ENCODE peak calls at places on chromosomes 5 and 9, in six cellular contexts. W, V, T, O, L and X are unnamed samples.

GRCh38 chr5:179275381-179275878 is 69.8 kb downstream of the ADAMTS2 start:
- DNase-seq in T (no peak), O (no peak), W (no peak), L (no peak), V (no peak), X (no peak)

GRCh38 chr5:334903-335739 is 13.6 kb downstream of the AHRR start:
- DNase-seq in V (no peak), O (no peak), L (no peak), W (no peak), T (no peak), X (no peak)

GRCh38 chr5:135868681-135869080 is 27.0 kb downstream of the IL9 start:
- DNase-seq in T (no peak), L (no peak), O (no peak), V (no peak), W (peak), X (no peak)

GRCh38 chr5:68066277-68066955 is 149.1 kb upstream of the PIK3R1 start:
- DNase-seq in L (no peak), O (no peak), W (no peak), T (no peak), V (no peak), X (no peak)

GRCh38 chr5:79938468-79938867 is 52.6 kb downstream of the MTX3 start:
- DNase-seq in L (no peak), V (no peak), W (no peak), O (no peak), T (no peak), X (no peak)

GRCh38 chr5:134647750-134648424 is 698 bp upstream of the SEC24A start:
- DNase-seq in V (peak), O (no peak), W (peak), L (no peak), T (peak), X (no peak)

GRCh38 chr5:93267736-93268135 is 313.3 kb downstream of the NR2F1-AS1 start:
- DNase-seq in T (no peak), L (no peak), W (no peak), V (no peak), O (no peak), X (no peak)

GRCh38 chr5:128407956-128408355 is 130.1 kb downstream of the FBN2 start:
- DNase-seq in W (no peak), V (no peak), T (no peak), L (no peak), O (no peak), X (no peak)

GRCh38 chr9:7739595-7739994 is 60.0 kb downstream of the DMAC1 start:
- DNase-seq in W (no peak), O (no peak), V (no peak), L (no peak), T (no peak), X (no peak)

GRCh38 chr9:129006328-129007034 is 21.6 kb downstream of the SH3GLB2 start:
- DNase-seq in L (peak), T (no peak), W (peak), O (peak), V (peak), X (peak)

GRCh38 chr5:58094031-58094430 is 365.9 kb downstream of the PLK2 start:
- DNase-seq in W (no peak), V (no peak), O (no peak), T (peak), L (no peak), X (peak)

GRCh38 chr9:115978739-115979138 is 174.9 kb upstream of the PAPPA start:
- DNase-seq in O (no peak), V (no peak), L (no peak), T (no peak), W (peak), X (no peak)

GRCh38 chr9:24765025-24765756 is 219.5 kb upstream of the IZUMO3 start:
- DNase-seq in O (no peak), W (no peak), L (no peak), V (no peak), T (no peak), X (no peak)

GRCh38 chr9:71608021-71608420 is 160.3 kb downstream of the CEMIP2 start:
- DNase-seq in L (no peak), O (no peak), V (no peak), T (no peak), W (no peak), X (no peak)

GRCh38 chr9:78973906-78974305 is 597.9 kb upstream of the TLE4 start:
- DNase-seq in W (no peak), L (no peak), T (no peak), V (no peak), O (no peak), X (no peak)

GRCh38 chr5:173302546-173303155 is 25.6 kb downstream of the STC2 start:
- DNase-seq in T (no peak), V (peak), L (peak), O (no peak), W (peak), X (peak)

GRCh38 chr9:83280259-83280658 is 217.3 kb upstream of the RASEF start:
- DNase-seq in V (no peak), O (no peak), T (no peak), L (no peak), W (no peak), X (no peak)

GRCh38 chr9:91197232-91198181 is 164.2 kb downstream of the AUH start:
- DNase-seq in V (peak), T (no peak), W (peak), L (peak), O (no peak), X (no peak)

GRCh38 chr5:67648201-67648671 is 451.6 kb upstream of the CD180 start:
- DNase-seq in O (no peak), T (no peak), V (no peak), L (no peak), W (no peak), X (no peak)

GRCh38 chr9:114165407-114166102 is 10.2 kb downstream of the COL27A1 start:
- DNase-seq in T (no peak), O (no peak), L (no peak), V (no peak), W (no peak), X (no peak)

GRCh38 chr9:75624984-75625383 is 265.5 kb upstream of the PCSK5 start:
- DNase-seq in O (no peak), L (no peak), T (no peak), V (no peak), W (no peak), X (no peak)

GRCh38 chr9:102855646-102856045 is 139.5 kb upstream of the CYLC2 start:
- DNase-seq in L (no peak), O (no peak), V (no peak), T (no peak), W (no peak), X (no peak)

GRCh38 chr9:121463026-121463827 is 36.4 kb downstream of the GGTA1 start:
- DNase-seq in L (peak), O (peak), V (peak), W (peak), T (no peak), X (no peak)

GRCh38 chr5:98341711-98342042 is 431.8 kb upstream of the RGMB start:
- DNase-seq in T (no peak), O (no peak), W (no peak), L (no peak), V (no peak), X (no peak)
- TF ChIP-seq JUND in T (no peak), O (no peak), W (no peak), L (no peak), V (no peak), X (no peak)

GRCh38 chr9:6224393-6225154 is 9.0 kb downstream of the IL33 start:
- DNase-seq in T (no peak), V (no peak), L (no peak), O (no peak), W (no peak), X (no peak)
- TF ChIP-seq JUND in T (no peak), V (no peak), L (no peak), O (no peak), W (no peak), X (no peak)

DNA sequence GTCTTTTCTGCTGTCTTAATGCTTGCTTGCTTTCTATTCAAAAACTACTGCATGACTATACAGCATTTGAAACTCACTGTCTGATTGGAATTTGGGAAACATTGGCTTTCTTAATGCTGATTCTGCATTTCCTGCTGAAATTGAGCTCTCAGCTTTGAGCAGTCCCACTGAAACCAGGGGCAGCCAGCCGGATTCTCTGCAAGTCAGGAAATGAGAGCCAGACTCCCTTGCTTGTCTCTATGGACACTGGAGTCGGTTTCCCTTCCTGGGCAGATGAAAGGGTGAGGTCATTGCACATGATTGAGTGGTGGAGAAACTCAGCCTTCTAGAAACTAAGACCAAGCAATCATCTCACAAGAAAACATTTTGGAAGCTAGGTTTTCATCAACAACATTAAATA is 119.7 kb upstream of the SPATA31C2 start:
- DNase-seq in T (no peak), L (no peak), O (no peak), W (no peak), V (no peak), X (no peak)
- TF ChIP-seq JUND in T (no peak), L (no peak), O (no peak), W (no peak), V (no peak), X (no peak)

DNA sequence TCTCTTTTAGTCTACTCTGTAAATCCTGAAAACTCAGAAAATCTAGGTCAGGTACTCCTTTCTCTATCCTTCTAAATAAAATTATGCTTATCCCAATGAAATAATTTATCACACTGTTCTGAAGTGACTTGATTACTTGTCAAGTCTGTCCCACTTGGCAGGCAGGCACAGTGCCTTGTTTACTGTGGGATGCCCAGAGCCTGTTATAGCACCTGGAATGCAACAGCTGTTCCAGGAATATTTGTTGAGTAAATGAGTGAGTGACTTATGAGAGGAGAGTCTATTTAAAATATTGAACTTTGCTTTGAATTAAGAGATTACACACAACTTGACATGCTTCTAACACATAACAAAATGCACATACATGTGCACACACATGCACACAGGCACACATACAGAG is 130.0 kb downstream of the MPDZ start:
- DNase-seq in O (no peak), V (no peak), W (no peak), L (no peak), T (no peak), X (peak)
- TF ChIP-seq JUND in O (no peak), V (no peak), W (no peak), L (no peak), T (no peak), X (no peak)